ENCODE peak calls at places on chromosomes 7 and 10, in ten cellular contexts. I is heart left ventricle, V is transverse colon, M is K562, S is body of pancreas, Q is thyroid gland, W is adrenal gland, X is HepG2, O is tibial nerve, B is prostate gland. G is an unnamed sample.

GRCh38 chr10:99457808-99458207 is 27.4 kb upstream of the GOT1 start:
- DNase-seq in I (no peak), V (no peak), M (no peak), S (no peak), Q (no peak), W (no peak), X (no peak), O (no peak), B (no peak), G (no peak)

GRCh38 chr10:78045237-78045636 is 11.6 kb downstream of the RPS24 start:
- DNase-seq in I (no peak), V (no peak), M (peak), S (no peak), Q (peak), W (no peak), X (no peak), O (no peak), B (no peak), G (no peak)

GRCh38 chr7:40219917-40220316 is 85.1 kb downstream of the SUGCT start:
- DNase-seq in I (no peak), V (no peak), M (no peak), S (no peak), Q (no peak), W (no peak), X (no peak), O (no peak), B (no peak), G (no peak)

GRCh38 chr7:55145606-55146005 is 126.8 kb downstream of the EGFR start:
- DNase-seq in I (no peak), V (no peak), M (no peak), S (no peak), Q (no peak), W (no peak), X (no peak), O (no peak), B (no peak), G (no peak)

GRCh38 chr10:106436123-106436740 is 728.3 kb downstream of the SORCS1 start:
- DNase-seq in I (no peak), V (no peak), M (no peak), S (no peak), Q (no peak), W (no peak), X (no peak), O (no peak), B (no peak), G (no peak)

GRCh38 chr10:13784067-13784466 is 197.3 kb downstream of the PRPF18 start:
- DNase-seq in I (no peak), V (no peak), M (peak), S (no peak), Q (peak), W (no peak), X (no peak), O (no peak), B (no peak), G (no peak)

GRCh38 chr10:49388161-49388560 is 7.7 kb downstream of the DRGX start:
- DNase-seq in I (no peak), V (no peak), M (no peak), S (no peak), Q (no peak), W (no peak), X (no peak), O (no peak), B (no peak), G (no peak)

GRCh38 chr10:120386896-120387295 is 70.1 kb upstream of the PLPP4 start:
- DNase-seq in I (no peak), V (no peak), M (no peak), S (no peak), Q (no peak), W (no peak), X (no peak), O (no peak), B (no peak), G (no peak)

GRCh38 chr10:30534465-30535144 is 94.9 kb downstream of the LYZL2 start:
- DNase-seq in I (peak), V (peak), M (peak), S (peak), Q (peak), W (peak), X (peak), O (peak), B (peak), G (peak)

GRCh38 chr7:2864204-2864985 is 20.3 kb upstream of the GNA12 start:
- DNase-seq in I (no peak), V (no peak), M (no peak), S (no peak), Q (no peak), W (no peak), X (peak), O (no peak), B (no peak), G (no peak)

DNA sequence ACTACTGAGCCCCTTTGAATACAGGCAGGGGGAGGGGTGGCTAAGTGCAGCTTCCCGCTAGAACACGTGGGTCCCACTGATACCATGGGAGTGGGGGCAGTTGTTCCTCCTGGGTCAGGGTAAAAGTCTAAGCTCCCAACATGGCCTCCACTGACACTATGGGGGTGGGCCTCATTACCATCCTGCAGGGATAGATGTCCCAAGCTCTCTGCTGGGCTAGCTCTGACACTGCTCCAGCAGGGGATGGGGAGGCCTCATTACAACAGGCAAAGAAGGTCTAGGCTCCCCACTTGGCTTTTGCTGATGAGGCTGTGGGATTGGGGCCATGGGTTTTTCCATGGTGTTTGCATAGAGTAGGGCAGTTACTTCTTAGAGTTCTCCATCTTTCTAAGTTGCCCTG is 51.5 kb downstream of the STK17A start:
- DNase-seq in I (no peak), V (no peak), M (no peak), S (no peak), Q (no peak), W (no peak), X (no peak), O (no peak), B (no peak), G (no peak)
- TF ChIP-seq POLR2A in I (no peak), V (no peak), M (no peak), S (no peak), Q (no peak), W (no peak), X (no peak), O (no peak), B (no peak), G (no peak)

GRCh38 chr7:148286150-148286549 is 304.4 kb upstream of the C7orf33 start:
- DNase-seq in I (no peak), V (no peak), M (peak), S (no peak), Q (no peak), W (no peak), X (peak), O (no peak), B (no peak), G (no peak)
- TF ChIP-seq CTCF in I (peak), V (peak), M (peak), S (no peak), Q (no peak), W (peak), X (peak), O (no peak), B (peak), G (no peak)

GRCh38 chr7:129041142-129041928 is 13.6 kb downstream of the TNPO3 start:
- DNase-seq in I (no peak), V (no peak), M (no peak), S (no peak), Q (no peak), W (no peak), X (no peak), O (no peak), B (no peak), G (no peak)

GRCh38 chr7:129041929-129042200 is 13.0 kb downstream of the TNPO3 start:
- DNase-seq in I (no peak), V (no peak), M (no peak), S (no peak), Q (no peak), W (no peak), X (no peak), O (no peak), B (no peak), G (no peak)

GRCh38 chr7:129043012-129043411 is 11.9 kb downstream of the TNPO3 start:
- DNase-seq in I (no peak), V (no peak), M (no peak), S (no peak), Q (no peak), W (no peak), X (no peak), O (no peak), B (no peak), G (no peak)

GRCh38 chr7:129032017-129032416 is 22.9 kb downstream of the TNPO3 start:
- DNase-seq in I (no peak), V (no peak), M (no peak), S (no peak), Q (no peak), W (no peak), X (no peak), O (no peak), B (no peak), G (no peak)

GRCh38 chr7:129037585-129037984 is 17.3 kb downstream of the TNPO3 start:
- DNase-seq in I (no peak), V (no peak), M (no peak), S (no peak), Q (no peak), W (no peak), X (no peak), O (no peak), B (no peak), G (no peak)
- H3K27ac ChIP-seq in I (no peak), V (no peak), M (no peak), S (no peak), Q (no peak), W (no peak), X (no peak), O (no peak), B (no peak), G (no peak)

GRCh38 chr10:43647576-43647975 is 1.1 kb downstream of the ZNF32 start:
- DNase-seq in I (no peak), V (no peak), M (no peak), S (no peak), Q (no peak), W (no peak), X (peak), O (no peak), B (no peak), G (no peak)

GRCh38 chr10:43648083-43648391 is 644 bp downstream of the ZNF32 start:
- DNase-seq in I (no peak), V (no peak), M (peak), S (no peak), Q (no peak), W (no peak), X (no peak), O (no peak), B (no peak), G (no peak)

GRCh38 chr10:43645866-43646265 is 2.8 kb downstream of the ZNF32 start:
- DNase-seq in I (no peak), V (no peak), M (no peak), S (no peak), Q (no peak), W (no peak), X (no peak), O (no peak), B (no peak), G (no peak)

GRCh38 chr10:43649149-43649523 is 455 bp upstream of the ZNF32 start:
- DNase-seq in I (no peak), V (no peak), M (no peak), S (no peak), Q (no peak), W (no peak), X (no peak), O (no peak), B (no peak), G (no peak)

DNA sequence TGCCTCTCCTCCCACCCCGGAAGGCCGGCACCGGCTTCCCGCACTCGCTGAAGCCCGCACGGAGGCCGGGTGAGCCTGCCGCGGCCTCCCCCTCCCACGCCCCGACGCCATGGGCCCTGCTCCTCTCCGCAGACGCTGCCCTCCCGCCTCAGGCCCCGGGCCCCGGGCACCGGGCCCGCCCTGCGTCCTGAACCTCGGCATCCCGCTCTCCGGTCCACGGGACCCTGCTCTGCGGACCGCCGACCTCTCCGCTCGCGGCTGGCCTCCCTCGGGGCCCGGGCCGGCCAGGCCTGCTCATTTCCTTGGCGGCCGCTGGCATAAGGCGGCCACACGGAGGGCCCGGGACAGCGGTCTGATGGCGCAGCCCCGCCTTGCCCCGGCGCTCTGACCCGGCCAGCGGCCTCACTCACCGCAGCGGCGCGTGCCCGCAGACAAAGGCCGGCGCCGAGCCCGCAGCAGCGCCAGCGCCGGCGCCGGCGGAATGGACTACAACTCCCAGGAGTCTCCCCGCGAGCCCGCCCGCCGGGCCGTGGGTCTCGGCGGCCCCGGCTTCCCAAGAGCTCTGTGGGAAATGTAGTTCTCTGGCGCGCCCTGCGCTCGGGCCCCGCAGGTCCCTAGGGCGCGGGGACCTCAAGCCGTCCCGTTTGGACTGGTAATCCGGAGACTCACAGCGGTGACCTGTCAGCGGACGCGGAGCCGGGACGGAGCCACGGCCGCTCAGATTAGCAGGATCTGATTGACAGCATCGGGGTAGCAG is at the start of gene ZNF32:
- DNase-seq in I (peak), V (peak), M (peak), S (peak), Q (peak), W (peak), X (peak), O (peak), B (peak), G (peak)
- TF ChIP-seq POLR2A in I (peak), V (no peak), M (peak), S (peak), Q (peak), W (peak), X (peak), O (peak), B (peak), G (peak)

GRCh38 chr10:6014241-6014761 is 37.0 kb upstream of the IL15RA start:
- DNase-seq in I (peak), V (peak), M (peak), S (peak), Q (peak), W (peak), X (peak), O (peak), B (peak), G (peak)
- TF ChIP-seq CTCF in I (peak), V (peak), M (peak), S (peak), Q (peak), W (peak), X (peak), O (peak), B (peak), G (peak)

DNA sequence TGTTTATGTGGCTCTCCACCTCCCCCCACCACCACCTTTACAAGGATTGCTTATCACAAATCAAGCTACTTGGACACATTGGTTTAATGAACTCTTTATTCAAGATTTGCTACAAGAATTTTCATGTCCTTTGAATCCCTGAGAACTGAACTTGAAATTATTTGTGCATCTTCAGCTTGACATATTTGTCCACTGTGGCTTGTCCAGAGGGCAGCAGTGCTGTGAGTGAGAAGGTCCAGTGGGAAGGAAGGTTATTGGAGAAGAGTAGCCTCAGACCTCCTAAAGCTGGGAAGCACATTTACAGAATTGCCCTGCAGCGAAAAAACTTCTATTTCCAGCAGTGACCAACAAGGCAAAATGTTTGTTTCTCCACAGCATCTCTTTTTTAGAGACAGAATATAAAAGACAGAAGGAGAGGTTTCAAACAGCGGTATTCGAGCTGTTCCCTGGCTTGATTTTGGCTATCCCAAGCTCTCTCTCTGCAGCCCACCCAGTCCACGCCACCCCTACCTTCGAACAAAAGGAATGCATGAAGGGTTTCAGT is 2.2 kb upstream of the HOXA11 start:
- DNase-seq in I (no peak), V (no peak), M (no peak), S (no peak), Q (no peak), W (no peak), X (no peak), O (no peak), B (no peak), G (no peak)
- H3K27ac ChIP-seq in I (no peak), V (peak), M (no peak), S (no peak), Q (no peak), W (no peak), X (no peak), O (peak), B (peak), G (no peak)

GRCh38 chr7:129317450-129317849 is 92.6 kb downstream of the AHCYL2 start:
- DNase-seq in I (no peak), V (no peak), M (no peak), S (no peak), Q (no peak), W (no peak), X (no peak), O (no peak), B (no peak), G (no peak)

GRCh38 chr7:129311429-129311828 is 86.6 kb downstream of the AHCYL2 start:
- DNase-seq in I (no peak), V (no peak), M (no peak), S (no peak), Q (no peak), W (no peak), X (no peak), O (no peak), B (no peak), G (no peak)

GRCh38 chr7:129313282-129313681 is 88.5 kb downstream of the AHCYL2 start:
- DNase-seq in I (no peak), V (no peak), M (no peak), S (no peak), Q (no peak), W (no peak), X (no peak), O (no peak), B (no peak), G (no peak)

GRCh38 chr7:129315916-129316315 is 91.1 kb downstream of the AHCYL2 start:
- DNase-seq in I (peak), V (no peak), M (no peak), S (no peak), Q (no peak), W (no peak), X (no peak), O (no peak), B (peak), G (no peak)
- TF ChIP-seq POLR2A in I (no peak), V (no peak), M (no peak), S (no peak), Q (no peak), W (no peak), X (no peak), O (no peak), B (no peak), G (no peak)

GRCh38 chr10:4395731-4396130 is 430.3 kb upstream of the AKR1E2 start:
- DNase-seq in I (no peak), V (no peak), M (no peak), S (no peak), Q (no peak), W (no peak), X (no peak), O (no peak), B (no peak), G (no peak)

GRCh38 chr10:4390219-4390618 is 435.8 kb upstream of the AKR1E2 start:
- DNase-seq in I (no peak), V (no peak), M (no peak), S (no peak), Q (no peak), W (no peak), X (no peak), O (no peak), B (no peak), G (no peak)

GRCh38 chr10:4396401-4397283 is 429.4 kb upstream of the AKR1E2 start:
- DNase-seq in I (no peak), V (no peak), M (no peak), S (no peak), Q (no peak), W (no peak), X (no peak), O (no peak), B (no peak), G (no peak)

GRCh38 chr10:4397337-4397736 is 428.7 kb upstream of the AKR1E2 start:
- DNase-seq in I (no peak), V (no peak), M (no peak), S (no peak), Q (no peak), W (no peak), X (no peak), O (no peak), B (no peak), G (no peak)

GRCh38 chr10:4391683-4392082 is 434.3 kb upstream of the AKR1E2 start:
- DNase-seq in I (no peak), V (no peak), M (no peak), S (no peak), Q (no peak), W (no peak), X (no peak), O (no peak), B (no peak), G (no peak)
- TF ChIP-seq CTCF in I (no peak), V (no peak), M (no peak), S (no peak), Q (no peak), W (no peak), X (no peak), O (no peak), B (no peak), G (no peak)

DNA sequence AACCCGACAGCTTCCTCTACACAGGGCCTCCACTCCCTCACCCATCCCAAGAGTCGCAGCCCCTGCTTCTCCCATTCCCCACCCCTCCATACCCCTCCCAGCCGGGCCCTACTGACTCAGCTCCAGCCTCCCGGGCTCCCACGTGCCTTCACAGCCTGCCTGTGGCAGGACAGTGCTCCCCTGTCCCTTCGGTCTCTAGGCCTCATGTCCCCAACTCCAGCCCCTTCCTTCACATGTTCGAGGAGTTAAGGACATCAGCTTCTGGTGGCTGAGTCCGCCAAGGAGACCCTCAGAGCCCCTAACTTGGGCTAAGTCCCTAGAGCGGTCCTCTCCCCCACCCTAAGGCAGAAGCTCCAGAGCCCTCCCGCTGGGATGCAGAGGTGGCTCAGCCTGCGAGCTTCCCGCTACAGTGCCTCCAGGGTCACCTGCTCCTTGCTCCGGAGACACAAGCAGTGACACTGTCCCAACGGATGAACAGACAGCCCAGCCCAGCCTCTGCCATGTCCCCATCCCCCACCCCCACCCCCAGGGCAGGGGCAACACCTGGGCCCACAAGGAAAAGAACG is 800 bp downstream of the SMARCD3 start:
- DNase-seq in I (no peak), V (no peak), M (peak), S (no peak), Q (peak), W (peak), X (no peak), O (no peak), B (no peak), G (no peak)
- H3K27ac ChIP-seq in I (peak), V (peak), M (no peak), S (peak), Q (peak), W (peak), X (no peak), O (peak), B (peak), G (peak)

DNA sequence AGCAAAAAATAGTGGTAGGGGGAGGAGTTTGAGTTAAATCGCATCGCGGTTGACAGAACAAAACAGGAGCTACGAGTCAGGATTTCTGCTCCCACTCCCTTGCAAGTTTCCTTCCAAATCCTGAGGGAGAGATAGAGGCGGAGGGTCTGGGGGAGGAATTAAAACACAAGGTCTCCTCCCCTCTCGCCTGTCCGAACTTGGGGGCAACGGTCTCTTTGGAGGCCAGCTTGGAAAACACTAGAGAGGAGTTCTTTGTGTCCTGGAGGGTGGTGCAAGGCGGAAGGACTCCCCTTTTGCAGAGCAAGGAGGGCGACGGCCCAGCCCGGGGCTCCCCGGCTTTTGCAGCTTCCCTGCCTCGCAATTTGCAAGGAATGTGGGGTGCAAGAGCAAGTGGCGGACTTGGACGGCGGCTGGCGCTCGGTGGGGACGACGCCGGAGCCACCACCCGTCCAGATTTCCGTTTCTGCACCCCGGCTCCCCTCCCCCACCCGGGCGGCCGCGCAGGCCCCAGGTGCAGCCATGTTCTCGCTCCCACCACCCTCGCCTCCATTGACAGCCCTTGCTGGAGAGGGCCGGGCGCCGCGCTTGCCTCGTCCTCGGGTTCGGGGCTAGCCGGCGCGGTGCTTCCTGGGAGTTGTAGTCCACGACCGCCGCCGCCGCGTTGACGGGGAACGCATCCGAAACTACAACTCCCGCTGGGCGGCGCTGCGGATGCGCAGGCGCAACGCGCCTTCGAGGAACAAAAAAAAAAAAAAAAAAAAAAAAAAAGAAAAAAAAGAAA is 417 bp upstream of the GTF2I start:
- DNase-seq in I (peak), V (peak), M (peak), S (peak), Q (peak), W (peak), X (peak), O (peak), B (peak), G (peak)
- TF ChIP-seq POLR2A in I (peak), V (peak), M (peak), S (peak), Q (peak), W (peak), X (peak), O (peak), B (peak), G (no peak)